ENCODE peak calls at places on chromosomes 3 and 15, in seven cellular contexts. T, A, B, P, W, J and F are unnamed samples.
A peak's percentile ranks its signal among the peaks of the same experiment; 100 is the strongest.

GRCh38 chr3:117126460-117126859 is 416.9 kb downstream of the TUSC7 start:
- DNase-seq in T (no peak), A (no peak), B (no peak), P (no peak), W (no peak), J (no peak), F (no peak)

GRCh38 chr3:46833346-46834300 is 29.6 kb downstream of the MYL3 start:
- DNase-seq in T (no peak), A (no peak), B (no peak), P (peak; percentile 6), W (no peak), J (no peak), F (no peak)

GRCh38 chr15:62067448-62068044 is 769 bp downstream of the C2CD4A start:
- DNase-seq in T (peak; percentile 77), A (peak; percentile 21), B (peak; percentile 42), P (peak; percentile 37), W (no peak), J (peak; percentile 19), F (no peak)

GRCh38 chr3:143970773-143971366 is 753 bp upstream of the DIPK2A start:
- DNase-seq in T (peak; percentile 89), A (peak; percentile 64), B (peak; percentile 55), P (peak; percentile 69), W (peak; percentile 46), J (peak; percentile 20), F (peak; percentile 46)

GRCh38 chr3:112351823-112352222 is 18.9 kb downstream of the CD200 start:
- DNase-seq in T (no peak), A (no peak), B (no peak), P (no peak), W (no peak), J (no peak), F (no peak)

GRCh38 chr3:155411500-155412223 is 118.2 kb upstream of the STRIT1 start:
- DNase-seq in T (no peak), A (no peak), B (no peak), P (no peak), W (no peak), J (no peak), F (no peak)

GRCh38 chr3:72261566-72262564 is 476.9 kb upstream of the PROK2 start:
- DNase-seq in T (no peak), A (no peak), B (no peak), P (no peak), W (no peak), J (no peak), F (no peak)

GRCh38 chr3:165185707-165186327 is 10.4 kb downstream of the SLITRK3 start:
- DNase-seq in T (peak; percentile 79), A (peak; percentile 55), B (peak; percentile 76), P (peak; percentile 78), W (no peak), J (no peak), F (peak; percentile 65)

GRCh38 chr15:55802600-55803376 is 59.8 kb upstream of the PRTG start:
- DNase-seq in T (no peak), A (no peak), B (no peak), P (no peak), W (no peak), J (no peak), F (no peak)

GRCh38 chr3:125043599-125044151 is 12.1 kb downstream of the HEG1 start:
- DNase-seq in T (peak; percentile 48), A (peak; percentile 59), B (no peak), P (no peak), W (no peak), J (no peak), F (no peak)

GRCh38 chr3:134874737-134875413 is 79.8 kb downstream of the EPHB1 start:
- DNase-seq in T (no peak), A (no peak), B (peak; percentile 42), P (peak; percentile 28), W (no peak), J (no peak), F (peak; percentile 43)

GRCh38 chr15:82737975-82738374 is 28.3 kb upstream of the AP3B2 start:
- DNase-seq in T (no peak), A (no peak), B (no peak), P (no peak), W (no peak), J (no peak), F (no peak)

GRCh38 chr15:69591905-69592508 is 139.4 kb downstream of the RPLP1 start:
- DNase-seq in T (no peak), A (no peak), B (peak; percentile 92), P (no peak), W (no peak), J (no peak), F (peak; percentile 84)

GRCh38 chr15:40695469-40695910 is 516 bp downstream of the RAD51 start:
- DNase-seq in T (no peak), A (peak; percentile 26), B (no peak), P (peak; percentile 46), W (no peak), J (no peak), F (no peak)

GRCh38 chr15:79028411-79028964 is 62.1 kb downstream of the RASGRF1 start:
- DNase-seq in T (peak; percentile 91), A (peak; percentile 29), B (no peak), P (peak; percentile 68), W (no peak), J (no peak), F (no peak)

GRCh38 chr3:183210341-183210740 is 42.7 kb upstream of the B3GNT5 start:
- DNase-seq in T (no peak), A (no peak), B (no peak), P (no peak), W (no peak), J (no peak), F (no peak)

GRCh38 chr3:49461443-49462171 is 8.5 kb upstream of the DAG1 start:
- DNase-seq in T (peak; percentile 89), A (peak; percentile 34), B (no peak), P (peak; percentile 21), W (no peak), J (no peak), F (no peak)